ENCODE peak calls at places on chromosomes 16 and 17, in six cellular contexts. H, T, M, G, A and F are unnamed samples.

GRCh38 chr17:46805771-46806170 is 12.7 kb downstream of the WNT3 start:
- DNase-seq in H (no peak), G (no peak), M (no peak), A (no peak), T (no peak), F (no peak)

GRCh38 chr17:14197582-14197981 is 39.1 kb downstream of the CDRT15 start:
- DNase-seq in G (no peak), A (no peak), H (no peak), T (no peak), M (no peak), F (no peak)

GRCh38 chr17:83080641-83081560 is 1.5 kb downstream of the METRNL start:
- DNase-seq in M (peak; percentile 60), G (no peak), H (no peak), A (peak; percentile 51), T (no peak), F (no peak)

GRCh38 chr17:28725660-28726395 is at the start of gene TLCD1:
- DNase-seq in M (peak; percentile 69), G (peak; percentile 92), H (peak; percentile 78), A (peak; percentile 68), T (no peak), F (no peak)

GRCh38 chr17:22265807-22266206 is 573.5 kb downstream of the KCNJ18 start:
- DNase-seq in M (no peak), H (no peak), T (no peak), A (no peak), G (no peak), F (no peak)

GRCh38 chr16:22030087-22030812 is 22.3 kb downstream of the MOSMO start:
- DNase-seq in A (no peak), T (no peak), H (no peak), G (no peak), M (no peak), F (no peak)

GRCh38 chr17:9537177-9537776 is 38.3 kb downstream of the STX8 start:
- DNase-seq in H (no peak), A (no peak), M (no peak), G (no peak), T (no peak), F (no peak)

GRCh38 chr17:48754500-48755261 is 26.1 kb upstream of the HOXB13 start:
- DNase-seq in T (no peak), A (no peak), G (no peak), M (no peak), H (no peak), F (no peak)

GRCh38 chr16:54411555-54411954 is 125.0 kb upstream of the IRX3 start:
- DNase-seq in A (peak; percentile 6), M (no peak), G (no peak), T (no peak), H (no peak), F (no peak)

GRCh38 chr17:83028851-83029250 is 50.6 kb upstream of the METRNL start:
- DNase-seq in M (no peak), G (no peak), T (no peak), H (no peak), A (no peak), F (no peak)

GRCh38 chr17:74780443-74781238 is 4.5 kb upstream of the NAT9 start:
- DNase-seq in T (no peak), H (no peak), G (peak; percentile 88), M (no peak), A (no peak), F (no peak)

GRCh38 chr17:82281502-82282238 is 8.2 kb upstream of the CSNK1D start:
- DNase-seq in T (no peak), M (no peak), A (no peak), G (no peak), H (no peak), F (no peak)

GRCh38 chr16:88610080-88610479 is 28.3 kb upstream of the IL17C start:
- DNase-seq in T (no peak), G (peak; percentile 29), H (no peak), M (no peak), A (no peak), F (no peak)
- TF ChIP-seq CTCF in T (peak; percentile 18), G (no peak), H (no peak), M (no peak), A (no peak), F (no peak)

GRCh38 chr17:38603786-38604478 is 1.8 kb downstream of the SRCIN1 start:
- DNase-seq in A (no peak), M (no peak), T (no peak), H (no peak), G (no peak), F (no peak)

GRCh38 chr17:38605852-38606645 is at the start of gene SRCIN1:
- DNase-seq in M (peak; percentile 70), G (peak; percentile 70), T (no peak), H (no peak), A (peak; percentile 82), F (no peak)

GRCh38 chr17:38602862-38603785 is 2.6 kb downstream of the SRCIN1 start:
- DNase-seq in G (no peak), M (no peak), H (no peak), T (no peak), A (no peak), F (no peak)

GRCh38 chr17:38605230-38605851 is 411 bp downstream of the SRCIN1 start:
- DNase-seq in G (peak; percentile 54), T (no peak), A (no peak), M (no peak), H (no peak), F (no peak)

DNA sequence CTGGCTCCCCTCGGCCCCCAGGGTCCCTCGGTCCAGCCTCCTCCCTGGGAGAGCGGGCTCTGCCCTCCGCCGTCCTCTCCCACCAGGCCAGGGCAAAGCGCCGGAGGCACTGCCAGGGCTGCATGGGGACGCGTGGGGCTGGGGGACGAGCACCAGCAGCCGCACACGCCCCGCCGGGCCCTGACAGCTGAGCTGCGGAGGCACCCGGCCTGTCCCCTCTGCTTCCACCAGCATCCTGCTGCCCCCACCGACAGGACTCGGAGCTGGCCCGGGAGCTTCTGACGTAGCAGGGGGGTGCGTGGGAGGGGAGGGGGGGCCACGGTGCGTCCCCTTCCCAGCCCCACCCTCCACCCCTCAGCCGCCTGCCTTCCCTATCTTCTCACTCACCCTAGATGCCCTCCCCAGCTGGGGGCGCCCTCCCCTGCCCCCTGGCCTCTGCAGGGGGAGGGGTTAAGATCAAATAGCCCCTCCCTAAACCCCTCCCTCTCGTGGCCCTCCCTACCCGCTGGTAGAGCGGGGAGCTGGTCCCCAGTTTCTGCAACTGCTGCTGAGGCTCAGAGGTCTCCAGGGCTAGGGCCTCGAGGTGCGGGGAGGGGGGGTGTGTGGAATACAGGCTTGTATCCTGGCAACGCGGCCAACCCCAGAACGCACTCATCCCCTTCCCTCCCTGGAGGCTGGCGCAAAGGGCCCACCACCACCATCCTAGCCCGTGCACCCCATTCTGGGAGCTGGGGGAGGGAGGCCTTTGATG is 1.1 kb downstream of the SRCIN1 start:
- DNase-seq in A (no peak), H (no peak), T (no peak), M (no peak), G (peak; percentile 52), F (no peak)
- TF ChIP-seq CTCF in A (no peak), H (no peak), T (no peak), M (no peak), G (peak; percentile 40), F (no peak)

DNA sequence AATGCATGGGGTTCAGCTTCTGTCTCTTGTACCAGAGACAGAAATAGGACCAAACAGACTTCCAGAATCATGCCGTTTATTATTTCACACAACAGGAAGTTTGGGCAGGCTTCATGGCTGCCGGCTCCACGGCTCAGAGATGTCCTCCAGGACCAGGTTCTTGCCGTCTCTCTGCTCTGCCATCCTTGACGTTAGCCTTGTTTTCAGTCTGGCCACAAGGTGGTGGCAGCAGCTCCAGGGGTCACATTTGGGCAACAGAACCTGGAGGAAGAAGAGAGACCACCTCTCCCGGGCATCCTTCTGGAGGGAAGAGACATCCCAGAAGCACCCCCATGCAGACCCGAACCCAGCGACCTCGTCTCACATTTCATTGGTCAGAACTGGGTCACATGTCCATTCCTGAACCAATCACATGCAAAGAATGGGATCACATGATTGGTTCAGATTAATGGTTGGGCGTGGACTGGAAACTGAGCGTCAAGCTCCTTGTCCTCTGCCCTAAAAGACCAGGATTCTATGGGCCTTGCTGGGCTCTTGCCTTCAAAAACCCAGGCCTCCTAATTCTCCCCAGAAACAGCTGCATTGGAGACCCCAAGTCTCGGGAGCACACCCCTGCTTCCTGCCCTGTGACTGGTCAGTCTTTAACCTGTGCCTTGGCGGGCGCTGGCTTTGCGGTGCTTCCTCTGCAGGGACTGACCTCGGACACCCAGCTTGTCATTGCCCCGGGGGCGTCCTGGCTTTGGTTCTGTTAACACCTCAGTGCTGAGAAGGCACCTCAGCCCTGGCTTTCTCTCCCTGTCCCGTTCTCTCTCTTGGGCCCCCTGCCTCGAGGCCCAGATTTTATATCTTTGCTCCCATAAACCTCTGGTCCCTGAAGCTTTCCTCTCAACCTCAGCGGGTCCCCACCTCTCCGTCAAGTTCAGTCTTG is 63.3 kb downstream of the IRF8 start:
- DNase-seq in H (no peak), M (no peak), A (no peak), G (peak; percentile 33), T (no peak), F (no peak)
- TF ChIP-seq CTCF in H (no peak), M (no peak), A (no peak), G (no peak), T (no peak), F (no peak)

DNA sequence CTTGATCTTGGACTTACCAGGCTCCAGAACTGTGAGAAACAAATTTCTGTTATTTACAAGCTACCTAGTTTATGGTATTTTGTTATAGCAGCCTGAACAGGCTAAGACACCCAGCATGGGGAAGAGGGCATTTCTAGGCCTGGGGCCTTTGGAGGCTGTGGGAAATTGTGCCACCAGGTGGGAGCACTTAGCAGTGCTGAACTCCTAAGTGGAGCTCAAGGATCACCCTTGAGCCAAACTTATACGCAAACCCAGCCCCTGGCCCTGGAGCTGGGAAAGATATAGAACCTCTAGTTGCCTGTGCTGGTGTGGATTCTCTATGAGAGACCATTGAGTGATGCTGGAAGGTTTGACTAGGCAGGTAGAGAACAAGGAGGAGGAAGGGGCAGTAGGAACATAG is 36.1 kb downstream of the MIS12 start:
- DNase-seq in M (no peak), A (no peak), H (no peak), G (no peak), T (no peak), F (no peak)
- TF ChIP-seq CTCF in M (no peak), A (no peak), H (no peak), G (no peak), T (no peak), F (no peak)

DNA sequence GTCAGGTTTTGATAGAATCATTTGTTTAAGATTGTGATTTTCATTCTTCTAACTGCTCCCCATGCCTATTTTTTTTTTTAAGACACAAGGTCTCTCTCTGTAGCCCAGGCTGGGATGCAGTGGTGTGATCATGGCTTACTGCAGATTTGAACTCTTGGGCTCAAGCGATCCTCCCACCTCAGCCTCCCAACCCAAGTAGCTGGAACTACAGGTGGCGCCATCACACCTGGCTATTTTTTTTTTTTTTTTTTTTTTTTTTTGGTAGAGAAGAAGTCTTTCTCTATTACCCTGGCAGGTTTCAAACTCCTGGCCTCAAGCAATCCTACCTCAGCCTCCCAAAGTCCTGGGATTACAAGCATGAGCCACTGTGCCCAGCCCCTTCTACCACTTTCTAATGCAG is 223.3 kb downstream of the CBLN1 start:
- DNase-seq in H (no peak), G (no peak), M (no peak), T (no peak), A (peak; percentile 3), F (no peak)
- TF ChIP-seq CTCF in H (no peak), G (no peak), M (no peak), T (no peak), A (no peak), F (no peak)